ENCODE peak calls at places on chromosomes 2 and 18, in nine cellular contexts. X is GM12878; U is astrocyte; N is MM.1S; H is BJ; F is pancreas; G is CD8-positive, alpha-beta T cell; D is heart left ventricle; Y is foreskin fibroblast. E is an unnamed sample.

GRCh38 chr2:27306657-27307544 is 1.3 kb downstream of the UCN start:
- DNase-seq in X (no peak), U (no peak), N (no peak), H (no peak), F (no peak), G (peak; percentile 51), D (no peak), Y (peak; percentile 40), E (no peak)

GRCh38 chr2:121359170-121359569 is 74.2 kb upstream of the TFCP2L1 start:
- DNase-seq in X (no peak), U (no peak), N (no peak), H (no peak), F (no peak), G (no peak), D (no peak), Y (no peak), E (no peak)

GRCh38 chr2:11766016-11766415 is 19.6 kb downstream of the LPIN1 start:
- DNase-seq in X (no peak), U (no peak), N (no peak), H (no peak), F (no peak), G (no peak), D (no peak), Y (no peak), E (no peak)

GRCh38 chr2:239055756-239056493 is 208.0 kb downstream of the TWIST2 start:
- DNase-seq in X (no peak), U (no peak), N (no peak), H (no peak), F (no peak), G (no peak), D (no peak), Y (peak; percentile 26), E (no peak)

GRCh38 chr2:184372484-184372883 is 225.8 kb upstream of the ZNF804A start:
- DNase-seq in X (no peak), U (no peak), N (no peak), H (no peak), F (no peak), G (no peak), D (no peak), Y (no peak), E (no peak)

GRCh38 chr2:236785611-236786057 is 216.0 kb downstream of the ACKR3 start:
- DNase-seq in X (no peak), U (peak; percentile 43), N (no peak), H (no peak), F (no peak), G (no peak), D (no peak), Y (peak; percentile 6), E (no peak)

GRCh38 chr2:227655454-227655853 is 11.2 kb upstream of the SCYGR5 start:
- DNase-seq in X (no peak), U (peak; percentile 87), N (no peak), H (peak; percentile 56), F (no peak), G (no peak), D (no peak), Y (peak; percentile 93), E (no peak)

GRCh38 chr2:88159481-88159880 is 10.7 kb upstream of the THNSL2 start:
- DNase-seq in X (no peak), U (no peak), N (no peak), H (no peak), F (no peak), G (no peak), D (no peak), Y (no peak), E (no peak)

GRCh38 chr2:33395660-33396249 is 80.7 kb upstream of the RASGRP3 start:
- DNase-seq in X (no peak), U (no peak), N (peak; percentile 62), H (no peak), F (peak; percentile 45), G (peak; percentile 21), D (no peak), Y (peak; percentile 77), E (peak; percentile 71)

GRCh38 chr2:96520231-96520630 is 15.1 kb upstream of the NEURL3 start:
- DNase-seq in X (no peak), U (no peak), N (no peak), H (no peak), F (no peak), G (no peak), D (no peak), Y (no peak), E (no peak)

GRCh38 chr2:39483530-39483929 is 46.4 kb upstream of the MAP4K3 start:
- DNase-seq in X (no peak), U (no peak), N (no peak), H (no peak), F (no peak), G (no peak), D (no peak), Y (no peak), E (no peak)

GRCh38 chr2:208103616-208104015 is 20.7 kb downstream of the CRYGD start:
- DNase-seq in X (no peak), U (no peak), N (no peak), H (no peak), F (no peak), G (no peak), D (no peak), Y (no peak), E (no peak)

GRCh38 chr2:37766087-37766486 is 94.6 kb upstream of the CDC42EP3 start:
- DNase-seq in X (no peak), U (no peak), N (no peak), H (no peak), F (no peak), G (no peak), D (no peak), Y (peak; percentile 57), E (no peak)

GRCh38 chr2:205509655-205510054 is 172.6 kb upstream of the NRP2 start:
- DNase-seq in X (no peak), U (no peak), N (no peak), H (no peak), F (no peak), G (no peak), D (no peak), Y (no peak), E (no peak)

GRCh38 chr18:21656402-21656801 is 44.3 kb downstream of the SNRPD1 start:
- DNase-seq in X (no peak), U (peak; percentile 56), N (no peak), H (peak; percentile 18), F (no peak), G (no peak), D (no peak), Y (peak; percentile 40), E (no peak)

GRCh38 chr2:129876576-129876975 is 102.9 kb upstream of the RAB6C start:
- DNase-seq in X (no peak), U (no peak), N (no peak), H (no peak), F (no peak), G (no peak), D (no peak), Y (no peak), E (no peak)
- H3K4me3 ChIP-seq in X (no peak overlapping the region), U (peak overlapping the region; percentile 87), N (peak overlapping the region; percentile 73), H (no peak overlapping the region), F (peak overlapping the region; percentile 52), G (peak overlapping the region; percentile 87), D (peak overlapping the region; percentile 60), Y (peak overlapping the region; percentile 75), E (peak overlapping the region; percentile 96)

GRCh38 chr2:9001229-9001628 is 2.3 kb downstream of the MBOAT2 start:
- DNase-seq in X (no peak), U (peak; percentile 52), N (no peak), H (no peak), F (no peak), G (no peak), D (no peak), Y (peak; percentile 71), E (no peak)

GRCh38 chr2:9002637-9003365 is 683 bp downstream of the MBOAT2 start:
- DNase-seq in X (no peak), U (no peak), N (no peak), H (no peak), F (peak; percentile 24), G (peak; percentile 17), D (peak; percentile 31), Y (peak; percentile 41), E (peak; percentile 35)

GRCh38 chr2:9003366-9003615 is 193 bp downstream of the MBOAT2 start:
- DNase-seq in X (no peak), U (no peak), N (no peak), H (no peak), F (no peak), G (no peak), D (no peak), Y (no peak), E (no peak)

GRCh38 chr2:9001778-9002177 is 1.7 kb downstream of the MBOAT2 start:
- DNase-seq in X (no peak), U (no peak), N (no peak), H (no peak), F (no peak), G (no peak), D (no peak), Y (no peak), E (no peak)

GRCh38 chr2:9002313-9002636 is 1.2 kb downstream of the MBOAT2 start:
- DNase-seq in X (no peak), U (no peak), N (no peak), H (no peak), F (no peak), G (no peak), D (no peak), Y (no peak), E (no peak)
- H3K4me3 ChIP-seq in X (peak overlapping the region; percentile 71), U (peak overlapping the region; percentile 82), N (no peak overlapping the region), H (peak overlapping the region; percentile 82), F (no peak overlapping the region), G (no peak overlapping the region), D (peak overlapping the region; percentile 69), Y (peak overlapping the region; percentile 64), E (peak overlapping the region; percentile 62)

DNA sequence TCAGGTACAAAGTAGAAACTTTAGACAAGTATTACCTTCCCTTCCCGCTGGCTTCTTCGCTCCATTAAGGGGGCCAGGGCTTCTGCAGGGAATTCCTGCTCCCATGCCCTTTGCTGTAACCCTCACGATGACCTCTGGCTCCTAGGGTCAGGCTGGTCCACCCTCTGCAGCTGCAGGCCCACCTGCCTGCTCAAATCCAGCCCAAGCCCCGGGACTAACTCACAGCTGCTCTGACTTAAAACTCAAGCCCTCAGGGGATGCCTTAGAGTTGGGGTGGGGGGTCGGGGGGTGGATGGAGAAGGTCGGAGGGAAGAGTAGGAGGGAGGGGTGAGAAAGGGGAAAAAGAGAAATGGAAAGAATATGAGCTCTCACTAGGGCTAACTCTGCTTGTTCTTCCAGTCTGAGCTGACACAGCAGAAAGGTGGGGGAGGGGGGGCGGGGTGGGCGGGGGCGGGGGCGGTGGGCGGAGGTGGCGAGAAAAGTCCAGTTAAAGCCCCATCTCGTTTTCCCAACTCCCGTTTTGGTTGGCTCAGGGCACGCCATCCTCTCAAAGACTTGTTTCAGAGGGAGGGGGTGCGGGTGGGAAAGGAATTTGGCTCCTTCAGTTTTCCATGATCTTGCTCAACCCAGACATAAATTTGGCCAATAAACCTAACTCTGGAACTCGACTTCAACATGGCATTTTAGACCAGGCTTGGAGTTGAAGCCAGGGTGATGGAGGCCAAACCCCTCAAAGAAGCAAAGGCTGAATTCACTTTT is 4.7 kb downstream of the IGFBP5 start:
- DNase-seq in X (no peak), U (peak; percentile 78), N (no peak), H (peak; percentile 74), F (no peak), G (no peak), D (no peak), Y (peak; percentile 47), E (no peak)
- H3K4me3 ChIP-seq in X (peak overlapping the region; percentile 44), U (peak overlapping the region; percentile 60), N (peak overlapping the region; percentile 57), H (peak overlapping the region; percentile 75), F (no peak overlapping the region), G (no peak overlapping the region), D (peak overlapping the region; percentile 70), Y (peak overlapping the region; percentile 55), E (no peak overlapping the region)

DNA sequence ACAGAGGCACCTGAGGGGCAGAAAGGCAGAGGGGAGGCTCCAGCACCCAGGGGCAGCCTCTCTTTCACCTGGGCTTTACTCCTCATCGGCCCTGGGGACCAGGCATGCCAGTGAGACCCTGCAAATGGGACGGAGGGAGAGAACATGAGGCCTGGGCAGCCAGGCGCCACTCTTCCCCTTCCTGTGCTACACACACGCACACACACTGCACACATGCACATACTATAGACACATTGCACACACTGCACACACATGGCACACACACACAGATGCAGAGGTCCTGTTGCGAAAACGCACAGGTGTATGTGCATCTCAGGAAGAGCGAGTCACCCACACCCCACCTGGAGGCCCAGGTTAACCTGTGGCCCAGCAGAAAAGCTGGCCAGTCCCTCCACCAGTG is 3.4 kb upstream of the RAB6D start:
- DNase-seq in X (no peak), U (no peak), N (no peak), H (no peak), F (no peak), G (no peak), D (no peak), Y (no peak), E (no peak)
- H3K4me3 ChIP-seq in X (no peak overlapping the region), U (no peak overlapping the region), N (no peak overlapping the region), H (no peak overlapping the region), F (no peak overlapping the region), G (no peak overlapping the region), D (no peak overlapping the region), Y (no peak overlapping the region), E (no peak overlapping the region)